ENCODE peak calls at places on chromosomes 2 and 18, in seven cellular contexts. One of them, this sample, is unnamed.

GRCh38 chr2:44656460-44656859 is 285.0 kb upstream of the SIX3 start:
- DNase-seq in choroid plexus epithelial cell: no peak
- DNase-seq in B cell: no peak
- DNase-seq in CD4-positive, alpha-beta T cell: no peak
- DNase-seq in spleen: no peak
- DNase-seq in AG04449: no peak
- DNase-seq in psoas muscle: no peak
- DNase-seq in this sample: no peak

GRCh38 chr2:219398721-219399333 is 11.1 kb upstream of the DNPEP start:
- DNase-seq in choroid plexus epithelial cell: peak
- DNase-seq in B cell: no peak
- DNase-seq in CD4-positive, alpha-beta T cell: no peak
- DNase-seq in spleen: no peak
- DNase-seq in AG04449: no peak
- DNase-seq in psoas muscle: peak
- DNase-seq in this sample: no peak

GRCh38 chr18:13300029-13300428 is 81.5 kb downstream of the LDLRAD4 start:
- DNase-seq in choroid plexus epithelial cell: no peak
- DNase-seq in B cell: no peak
- DNase-seq in CD4-positive, alpha-beta T cell: no peak
- DNase-seq in spleen: no peak
- DNase-seq in AG04449: no peak
- DNase-seq in psoas muscle: no peak
- DNase-seq in this sample: no peak

GRCh38 chr2:129758461-129759185 is 220.8 kb upstream of the RAB6C start:
- DNase-seq in choroid plexus epithelial cell: no peak
- DNase-seq in B cell: no peak
- DNase-seq in CD4-positive, alpha-beta T cell: no peak
- DNase-seq in spleen: peak
- DNase-seq in AG04449: no peak
- DNase-seq in psoas muscle: no peak
- DNase-seq in this sample: peak

GRCh38 chr2:203873921-203874631 is 6.5 kb downstream of the CTLA4 start:
- DNase-seq in choroid plexus epithelial cell: no peak
- DNase-seq in B cell: no peak
- DNase-seq in CD4-positive, alpha-beta T cell: no peak
- DNase-seq in spleen: no peak
- DNase-seq in AG04449: no peak
- DNase-seq in psoas muscle: no peak
- DNase-seq in this sample: no peak

GRCh38 chr2:40436093-40436475 is 15.8 kb downstream of the SLC8A1 start:
- DNase-seq in choroid plexus epithelial cell: no peak
- DNase-seq in B cell: no peak
- DNase-seq in CD4-positive, alpha-beta T cell: no peak
- DNase-seq in spleen: no peak
- DNase-seq in AG04449: no peak
- DNase-seq in psoas muscle: no peak
- DNase-seq in this sample: no peak

GRCh38 chr18:77090546-77091200 is 41.9 kb downstream of the MBP start:
- DNase-seq in choroid plexus epithelial cell: peak
- DNase-seq in B cell: no peak
- DNase-seq in CD4-positive, alpha-beta T cell: no peak
- DNase-seq in spleen: peak
- DNase-seq in AG04449: no peak
- DNase-seq in psoas muscle: no peak
- DNase-seq in this sample: no peak

GRCh38 chr2:160075171-160075570 is 12.8 kb upstream of the PLA2R1 start:
- DNase-seq in choroid plexus epithelial cell: peak
- DNase-seq in B cell: no peak
- DNase-seq in CD4-positive, alpha-beta T cell: no peak
- DNase-seq in spleen: no peak
- DNase-seq in AG04449: peak
- DNase-seq in psoas muscle: peak
- DNase-seq in this sample: no peak

GRCh38 chr2:111982822-111983221 is 72.2 kb upstream of the TMEM87B start:
- DNase-seq in choroid plexus epithelial cell: no peak
- DNase-seq in B cell: no peak
- DNase-seq in CD4-positive, alpha-beta T cell: no peak
- DNase-seq in spleen: no peak
- DNase-seq in AG04449: no peak
- DNase-seq in psoas muscle: no peak
- DNase-seq in this sample: no peak

GRCh38 chr2:219687266-219687665 is 59.8 kb downstream of the SLC4A3 start:
- DNase-seq in choroid plexus epithelial cell: peak
- DNase-seq in B cell: no peak
- DNase-seq in CD4-positive, alpha-beta T cell: no peak
- DNase-seq in spleen: no peak
- DNase-seq in AG04449: peak
- DNase-seq in psoas muscle: no peak
- DNase-seq in this sample: no peak

GRCh38 chr18:58235001-58235436 is 191.0 kb downstream of the NEDD4L start:
- DNase-seq in choroid plexus epithelial cell: no peak
- DNase-seq in B cell: no peak
- DNase-seq in CD4-positive, alpha-beta T cell: no peak
- DNase-seq in spleen: no peak
- DNase-seq in AG04449: no peak
- DNase-seq in psoas muscle: no peak
- DNase-seq in this sample: peak

GRCh38 chr2:225086439-225086838 is 44.2 kb upstream of the DOCK10 start:
- DNase-seq in choroid plexus epithelial cell: no peak
- DNase-seq in B cell: no peak
- DNase-seq in CD4-positive, alpha-beta T cell: no peak
- DNase-seq in spleen: no peak
- DNase-seq in AG04449: no peak
- DNase-seq in psoas muscle: no peak
- DNase-seq in this sample: no peak

GRCh38 chr2:77363277-77363676 is 158.9 kb downstream of the LRRTM4 start:
- DNase-seq in choroid plexus epithelial cell: no peak
- DNase-seq in B cell: no peak
- DNase-seq in CD4-positive, alpha-beta T cell: no peak
- DNase-seq in spleen: no peak
- DNase-seq in AG04449: no peak
- DNase-seq in psoas muscle: no peak
- DNase-seq in this sample: no peak

GRCh38 chr2:232568161-232568560 is 17.7 kb downstream of the EIF4E2 start:
- DNase-seq in choroid plexus epithelial cell: peak
- DNase-seq in B cell: no peak
- DNase-seq in CD4-positive, alpha-beta T cell: no peak
- DNase-seq in spleen: no peak
- DNase-seq in AG04449: peak
- DNase-seq in psoas muscle: peak
- DNase-seq in this sample: no peak

GRCh38 chr2:169361706-169362345 is 508 bp downstream of the LRP2 start:
- DNase-seq in choroid plexus epithelial cell: peak
- DNase-seq in B cell: peak
- DNase-seq in CD4-positive, alpha-beta T cell: no peak
- DNase-seq in spleen: peak
- DNase-seq in AG04449: no peak
- DNase-seq in psoas muscle: peak
- DNase-seq in this sample: peak

GRCh38 chr2:42566837-42567251 is 1.6 kb upstream of the MTA3 start:
- DNase-seq in choroid plexus epithelial cell: peak
- DNase-seq in B cell: peak
- DNase-seq in CD4-positive, alpha-beta T cell: no peak
- DNase-seq in spleen: no peak
- DNase-seq in AG04449: no peak
- DNase-seq in psoas muscle: no peak
- DNase-seq in this sample: no peak

GRCh38 chr2:23285076-23285795 is 99.7 kb upstream of the KLHL29 start:
- DNase-seq in choroid plexus epithelial cell: no peak
- DNase-seq in B cell: no peak
- DNase-seq in CD4-positive, alpha-beta T cell: no peak
- DNase-seq in spleen: no peak
- DNase-seq in AG04449: no peak
- DNase-seq in psoas muscle: no peak
- DNase-seq in this sample: no peak

GRCh38 chr18:3380384-3380961 is 69.5 kb upstream of the TGIF1 start:
- DNase-seq in choroid plexus epithelial cell: peak
- DNase-seq in B cell: peak
- DNase-seq in CD4-positive, alpha-beta T cell: no peak
- DNase-seq in spleen: no peak
- DNase-seq in AG04449: no peak
- DNase-seq in psoas muscle: peak
- DNase-seq in this sample: no peak
- TF ChIP-seq CTCF in choroid plexus epithelial cell: peak
- TF ChIP-seq CTCF in B cell: peak
- TF ChIP-seq CTCF in CD4-positive, alpha-beta T cell: no peak
- TF ChIP-seq CTCF in spleen: no peak
- TF ChIP-seq CTCF in AG04449: no peak
- TF ChIP-seq CTCF in psoas muscle: no peak
- TF ChIP-seq CTCF in this sample: peak

DNA sequence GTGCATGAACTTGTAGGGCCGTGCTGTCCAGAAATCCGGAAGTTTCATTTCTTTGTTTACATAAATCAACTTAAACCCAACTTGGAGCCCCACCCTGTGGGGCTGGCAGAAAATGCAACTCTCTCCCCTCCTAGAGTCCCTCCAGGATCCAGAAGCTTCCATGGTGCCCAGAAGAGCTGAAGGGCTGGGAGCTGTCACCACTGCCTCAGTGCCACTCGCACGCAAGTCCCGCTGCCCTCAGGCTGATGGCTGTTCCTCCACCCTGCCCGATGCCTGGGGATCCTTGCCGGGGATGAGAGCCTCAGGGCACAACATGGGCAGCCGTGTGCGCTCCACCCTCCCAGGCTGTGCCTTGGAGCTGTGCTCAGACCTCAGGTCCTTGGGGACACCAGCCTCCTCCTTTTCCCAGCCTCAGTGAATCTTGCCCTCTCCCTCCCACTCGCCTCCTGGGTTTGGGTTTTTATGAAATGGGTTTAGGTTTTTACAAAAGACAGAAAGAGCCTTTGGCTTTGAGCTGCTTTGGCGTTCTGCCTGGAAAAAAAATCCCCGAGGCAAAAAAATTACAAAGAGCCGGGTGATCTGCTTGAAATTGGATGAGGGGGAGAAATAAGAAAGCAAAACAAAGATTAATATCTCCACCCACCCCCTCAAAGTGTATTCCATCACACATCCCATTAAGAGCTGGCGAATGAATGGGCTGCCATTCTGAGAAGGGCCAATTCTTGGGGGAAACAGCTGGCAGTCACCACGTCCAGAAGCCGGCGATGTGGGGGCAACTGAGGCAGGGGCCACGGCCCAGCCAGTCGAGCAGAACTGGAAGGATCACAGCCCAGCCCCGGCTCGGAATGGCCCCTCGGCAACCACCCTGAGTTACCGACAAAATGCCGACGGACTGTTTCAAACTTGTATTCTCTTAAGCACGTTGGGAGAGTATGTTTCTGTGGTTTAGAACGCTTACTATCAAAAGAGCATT is 155.4 kb downstream of the TWIST2 start:
- DNase-seq in choroid plexus epithelial cell: peak
- DNase-seq in B cell: no peak
- DNase-seq in CD4-positive, alpha-beta T cell: no peak
- DNase-seq in spleen: peak
- DNase-seq in AG04449: no peak
- DNase-seq in psoas muscle: no peak
- DNase-seq in this sample: no peak
- TF ChIP-seq CTCF in choroid plexus epithelial cell: peak
- TF ChIP-seq CTCF in B cell: no peak
- TF ChIP-seq CTCF in CD4-positive, alpha-beta T cell: no peak
- TF ChIP-seq CTCF in spleen: no peak
- TF ChIP-seq CTCF in AG04449: peak
- TF ChIP-seq CTCF in psoas muscle: no peak
- TF ChIP-seq CTCF in this sample: peak

DNA sequence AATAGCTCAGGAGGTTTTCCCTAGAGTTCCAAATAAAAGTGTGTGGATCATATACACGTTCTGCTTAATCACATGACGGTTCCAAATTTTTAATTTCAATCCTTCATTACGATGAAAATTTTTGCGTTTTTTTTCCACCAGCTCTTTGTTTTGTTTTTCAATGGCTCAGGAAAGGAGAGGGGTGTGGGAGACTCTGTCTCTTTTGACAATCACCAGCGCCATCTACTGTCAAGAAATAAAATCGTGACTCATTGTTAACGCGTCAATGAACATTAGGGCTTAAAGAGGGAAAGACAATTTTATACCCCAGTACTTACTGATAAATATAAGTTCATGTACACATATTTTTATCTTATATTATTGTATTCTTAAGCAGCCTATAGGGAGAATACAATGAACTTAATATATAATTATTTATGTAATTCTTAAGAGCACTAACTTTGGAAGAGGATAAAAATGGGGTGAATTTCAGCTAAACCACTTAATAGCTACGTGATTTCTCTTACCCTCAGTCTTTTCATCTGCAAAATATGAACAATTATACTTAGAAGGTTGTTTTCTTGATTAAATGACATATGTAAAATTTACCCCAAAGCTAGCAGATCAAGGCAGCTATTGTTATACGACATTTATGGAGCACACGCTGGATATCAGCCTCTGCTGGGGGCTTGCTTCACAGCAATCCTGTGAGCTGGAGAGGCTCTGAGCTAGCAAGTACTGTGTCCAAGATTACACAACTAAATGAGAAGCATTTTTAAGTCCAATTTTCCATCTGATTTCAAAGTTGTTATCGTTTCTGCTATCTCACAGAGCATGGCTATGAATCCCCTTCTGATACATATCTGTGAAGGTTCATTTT is 47.4 kb upstream of the RMDN2 start:
- DNase-seq in choroid plexus epithelial cell: peak
- DNase-seq in B cell: peak
- DNase-seq in CD4-positive, alpha-beta T cell: peak
- DNase-seq in spleen: no peak
- DNase-seq in AG04449: no peak
- DNase-seq in psoas muscle: no peak
- DNase-seq in this sample: no peak
- TF ChIP-seq CTCF in choroid plexus epithelial cell: peak
- TF ChIP-seq CTCF in B cell: peak
- TF ChIP-seq CTCF in CD4-positive, alpha-beta T cell: peak
- TF ChIP-seq CTCF in spleen: peak
- TF ChIP-seq CTCF in AG04449: peak
- TF ChIP-seq CTCF in psoas muscle: peak
- TF ChIP-seq CTCF in this sample: peak

GRCh38 chr2:199405241-199405640 is 52.5 kb downstream of the SATB2 start:
- DNase-seq in choroid plexus epithelial cell: peak
- DNase-seq in B cell: no peak
- DNase-seq in CD4-positive, alpha-beta T cell: no peak
- DNase-seq in spleen: no peak
- DNase-seq in AG04449: no peak
- DNase-seq in psoas muscle: no peak
- DNase-seq in this sample: no peak
- TF ChIP-seq CTCF in choroid plexus epithelial cell: peak
- TF ChIP-seq CTCF in B cell: no peak
- TF ChIP-seq CTCF in CD4-positive, alpha-beta T cell: no peak
- TF ChIP-seq CTCF in spleen: no peak
- TF ChIP-seq CTCF in AG04449: no peak
- TF ChIP-seq CTCF in psoas muscle: peak
- TF ChIP-seq CTCF in this sample: peak

DNA sequence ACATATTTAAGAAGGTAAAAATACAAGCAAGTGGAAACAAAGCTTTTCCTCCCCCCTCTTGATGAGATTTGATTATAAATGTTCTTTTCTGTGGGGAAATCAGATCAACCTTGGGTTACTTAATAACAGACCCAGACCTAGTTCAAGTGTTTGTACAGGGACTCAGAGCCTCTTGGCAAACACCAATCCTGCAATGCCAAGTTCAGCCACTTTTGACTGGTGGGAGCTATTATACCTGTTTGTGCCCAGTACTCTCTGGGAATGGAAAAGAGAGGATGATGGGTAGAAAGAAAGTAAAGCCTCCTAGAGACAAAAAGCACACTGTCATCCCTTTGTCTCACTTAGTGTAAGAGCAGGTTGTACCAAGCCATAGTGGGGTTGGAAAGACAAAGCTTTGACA is 63.8 kb upstream of the EPHA4 start:
- DNase-seq in choroid plexus epithelial cell: no peak
- DNase-seq in B cell: no peak
- DNase-seq in CD4-positive, alpha-beta T cell: no peak
- DNase-seq in spleen: no peak
- DNase-seq in AG04449: no peak
- DNase-seq in psoas muscle: no peak
- DNase-seq in this sample: no peak
- TF ChIP-seq CTCF in choroid plexus epithelial cell: no peak
- TF ChIP-seq CTCF in B cell: no peak
- TF ChIP-seq CTCF in CD4-positive, alpha-beta T cell: no peak
- TF ChIP-seq CTCF in spleen: no peak
- TF ChIP-seq CTCF in AG04449: no peak
- TF ChIP-seq CTCF in psoas muscle: no peak
- TF ChIP-seq CTCF in this sample: peak

This sample was measured in chondrocyte.